ENCODE peak calls at places on chromosomes 3 and 15, in seven cellular contexts. R is uterus, J is A549, S is neural progenitor cell, H is heart right ventricle, P is psoas muscle, V is GM23248. X is an unnamed sample.

GRCh38 chr15:81002004-81002253 is 1.2 kb downstream of the TLNRD1 start:
- DNase-seq in H (no peak), S (no peak), V (no peak), J (no peak), P (no peak), R (no peak), X (no peak)

GRCh38 chr3:114714957-114715356 is 421.1 kb downstream of the TIGIT start:
- DNase-seq in H (no peak), V (no peak), R (no peak), P (no peak), J (no peak), S (no peak), X (no peak)

GRCh38 chr3:196048922-196049566 is 32.8 kb downstream of the TFRC start:
- DNase-seq in P (no peak), H (no peak), S (no peak), V (no peak), J (no peak), R (no peak), X (no peak)

GRCh38 chr3:52182203-52182602 is 15.8 kb upstream of the ALAS1 start:
- DNase-seq in S (no peak), J (no peak), H (no peak), V (no peak), R (no peak), P (peak), X (no peak)

GRCh38 chr3:108100906-108101305 is 10.1 kb upstream of the CD47 start:
- DNase-seq in R (no peak), P (no peak), V (no peak), J (no peak), H (no peak), S (no peak), X (no peak)

GRCh38 chr3:107637416-107638182 is 114.8 kb downstream of the BBX start:
- DNase-seq in J (no peak), P (no peak), V (no peak), S (no peak), H (no peak), R (no peak), X (no peak)

GRCh38 chr3:70849911-70850699 is 537.7 kb upstream of the MDFIC2 start:
- DNase-seq in J (peak), H (no peak), P (no peak), R (peak), V (peak), S (no peak), X (no peak)

GRCh38 chr3:32951410-32951811 is at the start of gene CCR4:
- DNase-seq in R (no peak), S (no peak), P (no peak), J (no peak), V (no peak), H (no peak), X (no peak)

GRCh38 chr3:101128786-101129185 is 135.6 kb upstream of the ABI3BP start:
- DNase-seq in R (no peak), H (no peak), S (no peak), V (peak), P (no peak), J (no peak), X (no peak)

GRCh38 chr3:81874738-81875137 is 113.3 kb upstream of the GBE1 start:
- DNase-seq in S (no peak), V (no peak), H (no peak), R (no peak), P (no peak), J (no peak), X (no peak)

GRCh38 chr3:194321666-194322640 is 29.2 kb downstream of the CPN2 start:
- DNase-seq in S (no peak), H (no peak), R (no peak), V (no peak), J (peak), P (no peak), X (no peak)

GRCh38 chr3:123027292-123028232 is at the start of gene SEMA5B:
- DNase-seq in S (peak), J (peak), H (peak), V (peak), R (peak), P (peak), X (no peak)

GRCh38 chr3:16741103-16741758 is 136.0 kb upstream of the DAZL start:
- DNase-seq in V (peak), S (no peak), R (no peak), J (no peak), H (no peak), P (peak), X (no peak)

GRCh38 chr15:40240619-40241304 is 1.9 kb downstream of the PAK6 start:
- DNase-seq in J (no peak), R (no peak), V (no peak), H (no peak), S (no peak), P (no peak), X (no peak)

GRCh38 chr3:114363554-114364202 is 69.8 kb downstream of the TIGIT start:
- DNase-seq in J (peak), S (no peak), P (no peak), V (peak), R (no peak), H (no peak), X (no peak)

GRCh38 chr3:53728606-53729005 is 117.6 kb downstream of the CHDH start:
- DNase-seq in V (peak), H (no peak), S (no peak), R (no peak), J (no peak), P (no peak), X (no peak)

GRCh38 chr3:30012941-30013543 is 593.4 kb upstream of the TGFBR2 start:
- DNase-seq in S (peak), J (peak), R (peak), H (no peak), V (peak), P (peak), X (peak)

GRCh38 chr3:32842987-32843386 is 25.2 kb downstream of the TRIM71 start:
- DNase-seq in V (no peak), S (peak), J (no peak), H (no peak), R (no peak), P (no peak), X (no peak)

GRCh38 chr15:48880070-48880634 is 2.2 kb downstream of the EID1 start:
- DNase-seq in S (peak), H (no peak), R (no peak), P (no peak), J (no peak), V (no peak), X (no peak)

GRCh38 chr15:51095681-51096331 is 1.1 kb upstream of the TNFAIP8L3 start:
- DNase-seq in H (no peak), J (no peak), S (no peak), R (no peak), V (no peak), P (no peak), X (no peak)

GRCh38 chr3:152151216-152151874 is 117.4 kb upstream of the MBNL1 start:
- DNase-seq in R (no peak), S (no peak), P (no peak), V (peak), H (no peak), J (no peak), X (no peak)

GRCh38 chr15:35784745-35785144 is 238.8 kb upstream of the DPH6 start:
- DNase-seq in J (peak), V (no peak), H (no peak), S (no peak), R (no peak), P (no peak), X (no peak)

GRCh38 chr15:27353837-27354236 is 382.9 kb downstream of the GABRG3 start:
- DNase-seq in J (peak), V (peak), R (no peak), S (no peak), P (no peak), H (no peak), X (no peak)

GRCh38 chr15:78194568-78194925 is 39.8 kb downstream of the ACSBG1 start:
- DNase-seq in R (no peak), S (no peak), J (no peak), H (no peak), V (no peak), P (no peak), X (no peak)

GRCh38 chr3:150528359-150528797 is 17.9 kb downstream of the SERP1 start:
- DNase-seq in S (no peak), J (peak), V (peak), H (no peak), R (no peak), P (no peak), X (no peak)

GRCh38 chr15:69524296-69524695 is 71.7 kb downstream of the RPLP1 start:
- DNase-seq in S (peak), P (no peak), H (no peak), V (no peak), J (no peak), R (no peak), X (no peak)

GRCh38 chr3:71066356-71066755 is 517.2 kb downstream of the FOXP1 start:
- DNase-seq in H (peak), J (no peak), V (no peak), S (no peak), R (no peak), P (no peak), X (no peak)

GRCh38 chr3:21405671-21406667 is 345.0 kb downstream of the ZNF385D start:
- DNase-seq in H (no peak), V (no peak), P (no peak), R (no peak), J (no peak), S (no peak), X (no peak)

GRCh38 chr3:153350420-153350819 is 188.4 kb downstream of the RAP2B start:
- DNase-seq in H (no peak), V (peak), P (no peak), J (no peak), R (no peak), S (no peak), X (no peak)

GRCh38 chr3:39106281-39107055 is 959 bp downstream of the GORASP1 start:
- DNase-seq in S (peak), R (no peak), H (no peak), V (peak), J (no peak), P (no peak), X (no peak)

GRCh38 chr3:135491478-135491877 is 474.1 kb upstream of the PPP2R3A start:
- DNase-seq in S (peak), H (no peak), V (no peak), J (no peak), P (no peak), R (no peak), X (no peak)

GRCh38 chr3:4980229-4981159 is 1.3 kb downstream of the BHLHE40 start:
- DNase-seq in V (peak), S (peak), P (peak), H (peak), R (peak), J (peak), X (peak)

GRCh38 chr3:127211118-127212060 is 18.5 kb downstream of the PRR23E start:
- DNase-seq in S (no peak), P (no peak), R (no peak), J (no peak), H (no peak), V (no peak), X (peak)

GRCh38 chr15:61032600-61033286 is 196.4 kb downstream of the RORA start:
- DNase-seq in P (no peak), J (no peak), S (no peak), H (no peak), V (no peak), R (no peak), X (no peak)

GRCh38 chr15:68354268-68354667 is 76.7 kb downstream of the FEM1B start:
- DNase-seq in J (no peak), R (no peak), H (no peak), S (no peak), V (peak), P (no peak), X (no peak)

DNA sequence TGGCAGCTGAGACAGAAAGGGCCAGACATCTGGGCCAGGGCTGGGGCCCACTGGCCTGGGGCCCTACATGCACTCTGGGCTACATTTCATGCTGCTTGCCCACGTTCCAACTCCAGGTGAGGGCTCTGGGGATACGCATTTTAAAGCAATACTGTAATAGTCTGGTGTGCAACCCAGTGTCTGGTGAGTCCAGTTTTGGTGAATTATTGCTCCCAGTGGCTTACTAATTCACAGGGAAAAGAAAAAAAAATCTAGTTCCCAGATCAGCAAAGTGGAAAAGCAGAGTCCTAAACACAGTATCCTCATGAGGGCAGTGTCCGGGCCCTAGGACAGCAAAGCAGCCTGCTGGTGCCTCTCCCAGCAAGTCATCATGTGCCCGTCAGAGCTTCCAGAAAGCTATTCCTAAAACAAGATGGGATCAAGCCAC is 82.4 kb downstream of the CCNL1 start:
- DNase-seq in H (no peak), S (no peak), V (peak), R (no peak), J (peak), P (no peak), X (no peak)
- H3K4me3 ChIP-seq in H (no peak), S (no peak), V (no peak), R (no peak), J (no peak), P (no peak), X (no peak)

DNA sequence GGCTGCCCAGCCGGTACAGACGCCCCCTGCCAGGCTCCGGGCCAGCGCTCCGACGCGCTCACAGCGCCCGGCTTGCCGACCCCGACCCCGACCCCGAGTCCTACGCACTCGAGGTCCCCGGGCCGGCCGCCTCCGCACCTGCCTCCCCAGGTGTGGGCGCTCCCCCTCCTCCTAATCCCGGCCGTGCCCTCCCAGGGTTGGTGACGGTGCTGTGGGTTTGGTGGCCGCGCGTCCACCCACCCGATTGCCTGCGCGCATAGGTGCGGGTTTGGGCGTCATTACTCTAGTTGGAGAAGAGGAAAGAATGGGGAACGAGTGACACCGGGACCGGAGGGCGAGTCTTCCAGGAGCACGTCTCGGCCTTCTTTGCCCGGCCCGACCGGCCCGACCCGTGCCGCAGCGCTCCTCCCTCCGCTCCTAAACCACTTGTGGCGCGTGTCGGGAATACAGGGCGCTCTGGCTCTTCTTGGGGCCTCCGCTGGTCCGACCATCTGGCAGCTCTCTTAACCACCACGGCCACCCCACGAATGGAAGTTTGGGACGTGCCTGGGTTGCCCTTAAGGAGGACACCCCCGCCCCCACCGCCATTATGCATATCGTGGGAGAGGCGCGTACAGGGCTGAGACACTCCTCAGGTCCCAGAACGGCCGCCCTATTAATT is 814 bp upstream of the THRB start:
- DNase-seq in P (peak), S (peak), V (peak), H (peak), R (peak), J (peak), X (peak)
- H3K27ac ChIP-seq in P (peak), S (no peak), V (no peak), H (peak), R (peak), J (peak), X (peak)

GRCh38 chr15:95447486-95447885 is 883.0 kb upstream of the NR2F2 start:
- DNase-seq in H (no peak), P (no peak), V (no peak), J (no peak), S (no peak), R (peak), X (no peak)
- H3K4me3 ChIP-seq in H (no peak), P (no peak), V (no peak), J (no peak), S (no peak), R (no peak), X (no peak)

GRCh38 chr15:31814082-31814481 is 216.2 kb upstream of the CHRNA7 start:
- DNase-seq in H (no peak), R (no peak), V (no peak), J (no peak), P (no peak), S (no peak), X (no peak)
- H3K27ac ChIP-seq in H (no peak), R (no peak), V (no peak), J (no peak), P (no peak), S (no peak), X (no peak)

GRCh38 chr3:146130881-146131371 is 30.1 kb downstream of the PLOD2 start:
- DNase-seq in R (no peak), P (no peak), V (peak), H (no peak), S (no peak), J (no peak), X (no peak)
- H3K4me3 ChIP-seq in R (no peak), P (no peak), V (peak), H (no peak), S (no peak), J (no peak), X (no peak)

GRCh38 chr15:62431391-62431790 is 266.3 kb upstream of the C2CD4B start:
- DNase-seq in J (no peak), H (no peak), P (no peak), R (no peak), S (no peak), V (no peak), X (no peak)
- H3K27ac ChIP-seq in J (no peak), H (no peak), P (peak), R (peak), S (no peak), V (no peak), X (no peak)

GRCh38 chr15:74543043-74543422 is 2.0 kb downstream of the ARID3B start:
- DNase-seq in R (no peak), H (no peak), V (no peak), P (no peak), J (no peak), S (no peak), X (no peak)
- H3K4me3 ChIP-seq in R (no peak), H (no peak), V (no peak), P (no peak), J (no peak), S (peak), X (no peak)

GRCh38 chr3:49213541-49213943 is 42.1 kb downstream of the KLHDC8B start:
- DNase-seq in S (no peak), J (no peak), P (no peak), H (no peak), R (no peak), V (no peak), X (no peak)

GRCh38 chr3:49217688-49218470 is 46.5 kb downstream of the KLHDC8B start:
- DNase-seq in V (peak), P (peak), R (peak), J (no peak), H (peak), S (peak), X (no peak)

GRCh38 chr3:49222002-49222401 is 50.6 kb downstream of the KLHDC8B start:
- DNase-seq in V (no peak), R (no peak), J (no peak), P (no peak), S (no peak), H (no peak), X (no peak)

GRCh38 chr3:49213998-49214397 is 42.6 kb downstream of the KLHDC8B start:
- DNase-seq in V (no peak), J (no peak), P (no peak), H (no peak), S (no peak), R (no peak), X (no peak)

DNA sequence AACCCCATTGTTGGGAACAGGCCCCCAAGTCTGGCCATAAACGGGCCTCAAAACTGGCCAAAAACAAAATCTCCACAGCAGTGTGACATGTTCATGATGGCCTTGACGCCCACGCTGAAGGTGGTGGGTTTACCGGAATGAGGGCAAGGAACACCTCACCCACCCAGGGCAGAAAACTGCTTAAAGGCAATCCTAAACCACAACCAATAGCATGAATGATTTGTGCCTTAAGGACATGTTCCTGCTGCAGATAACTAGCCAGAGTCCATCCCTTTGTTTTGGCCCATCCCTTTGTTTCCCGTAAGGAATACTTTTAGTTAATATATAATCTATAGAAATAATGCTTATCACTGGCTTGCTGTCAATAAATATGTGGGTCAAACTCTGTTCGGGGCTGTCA is 47.7 kb downstream of the KLHDC8B start:
- DNase-seq in H (no peak), V (no peak), P (no peak), R (no peak), S (no peak), J (no peak), X (no peak)
- H3K27ac ChIP-seq in H (peak), V (peak), P (peak), R (peak), S (no peak), J (peak), X (peak)

GRCh38 chr3:197753263-197753662 is 3.6 kb downstream of the FYTTD1 start:
- DNase-seq in H (no peak), P (no peak), R (no peak), J (no peak), S (no peak), V (peak), X (no peak)

GRCh38 chr3:197750863-197751737 is 1.4 kb downstream of the FYTTD1 start:
- DNase-seq in H (peak), R (peak), S (peak), V (peak), P (peak), J (peak), X (peak)

GRCh38 chr3:197750396-197750831 is 731 bp downstream of the FYTTD1 start:
- DNase-seq in S (peak), P (peak), H (peak), V (peak), J (peak), R (peak), X (peak)

GRCh38 chr3:197749601-197750395 is at the start of gene FYTTD1:
- DNase-seq in P (peak), H (peak), V (peak), S (peak), R (peak), J (peak), X (peak)

GRCh38 chr3:197752107-197752506 is 2.4 kb downstream of the FYTTD1 start:
- DNase-seq in H (no peak), P (no peak), V (peak), R (no peak), S (no peak), J (no peak), X (no peak)
- H3K4me3 ChIP-seq in H (no peak), P (peak), V (peak), R (no peak), S (no peak), J (no peak), X (no peak)

GRCh38 chr15:98843844-98844243 is 163.7 kb downstream of the PGPEP1L start:
- DNase-seq in R (no peak), J (peak), P (no peak), H (no peak), V (no peak), S (no peak), X (no peak)
- H3K27ac ChIP-seq in R (no peak), J (peak), P (no peak), H (no peak), V (no peak), S (no peak), X (no peak)